ENCODE peak calls at places on chromosomes 4 and X, in ten cellular contexts. One of them, this sample, is unnamed.

GRCh38 chr4:92636038-92636825 is 332.5 kb downstream of the GRID2 start:
- DNase-seq in AG20443: no peak
- DNase-seq in choroid plexus epithelial cell: no peak
- DNase-seq in stimulated activated CD8-positive, alpha-beta memory T cell treated with anti-CD3 and anti-CD28 coated beads, Interleukin-7, amount 100 ng/mL, for 24 hours: no peak
- DNase-seq in T-helper 9 cell: no peak
- DNase-seq in right atrium auricular region: no peak
- DNase-seq in T-helper 1 cell: no peak
- DNase-seq in fibroblast of the aortic adventitia: no peak
- DNase-seq in EH: no peak
- DNase-seq in KBM-7: no peak
- DNase-seq in this sample: no peak

GRCh38 chr4:13396161-13396560 is 88.0 kb downstream of the RAB28 start:
- DNase-seq in AG20443: no peak
- DNase-seq in choroid plexus epithelial cell: no peak
- DNase-seq in stimulated activated CD8-positive, alpha-beta memory T cell treated with anti-CD3 and anti-CD28 coated beads, Interleukin-7, amount 100 ng/mL, for 24 hours: no peak
- DNase-seq in T-helper 9 cell: no peak
- DNase-seq in right atrium auricular region: no peak
- DNase-seq in T-helper 1 cell: no peak
- DNase-seq in fibroblast of the aortic adventitia: no peak
- DNase-seq in EH: no peak
- DNase-seq in KBM-7: no peak
- DNase-seq in this sample: no peak

GRCh38 chr4:161714022-161714751 is 449.6 kb downstream of the FSTL5 start:
- DNase-seq in AG20443: no peak
- DNase-seq in choroid plexus epithelial cell: peak
- DNase-seq in stimulated activated CD8-positive, alpha-beta memory T cell treated with anti-CD3 and anti-CD28 coated beads, Interleukin-7, amount 100 ng/mL, for 24 hours: no peak
- DNase-seq in T-helper 9 cell: no peak
- DNase-seq in right atrium auricular region: no peak
- DNase-seq in T-helper 1 cell: no peak
- DNase-seq in fibroblast of the aortic adventitia: peak
- DNase-seq in EH: peak
- DNase-seq in KBM-7: no peak
- DNase-seq in this sample: no peak

GRCh38 chr4:5034206-5034605 is 14.9 kb upstream of the CYTL1 start:
- DNase-seq in AG20443: no peak
- DNase-seq in choroid plexus epithelial cell: no peak
- DNase-seq in stimulated activated CD8-positive, alpha-beta memory T cell treated with anti-CD3 and anti-CD28 coated beads, Interleukin-7, amount 100 ng/mL, for 24 hours: no peak
- DNase-seq in T-helper 9 cell: no peak
- DNase-seq in right atrium auricular region: no peak
- DNase-seq in T-helper 1 cell: no peak
- DNase-seq in fibroblast of the aortic adventitia: no peak
- DNase-seq in EH: peak
- DNase-seq in KBM-7: no peak
- DNase-seq in this sample: no peak

GRCh38 chr4:143514432-143514831 is 930 bp downstream of the SMARCA5 start:
- DNase-seq in AG20443: peak
- DNase-seq in choroid plexus epithelial cell: peak
- DNase-seq in stimulated activated CD8-positive, alpha-beta memory T cell treated with anti-CD3 and anti-CD28 coated beads, Interleukin-7, amount 100 ng/mL, for 24 hours: no peak
- DNase-seq in T-helper 9 cell: no peak
- DNase-seq in right atrium auricular region: no peak
- DNase-seq in T-helper 1 cell: no peak
- DNase-seq in fibroblast of the aortic adventitia: peak
- DNase-seq in EH: peak
- DNase-seq in KBM-7: peak
- DNase-seq in this sample: no peak

GRCh38 chr4:40916880-40917279 is 167.1 kb downstream of the NSUN7 start:
- DNase-seq in AG20443: peak
- DNase-seq in choroid plexus epithelial cell: peak
- DNase-seq in stimulated activated CD8-positive, alpha-beta memory T cell treated with anti-CD3 and anti-CD28 coated beads, Interleukin-7, amount 100 ng/mL, for 24 hours: peak
- DNase-seq in T-helper 9 cell: no peak
- DNase-seq in right atrium auricular region: no peak
- DNase-seq in T-helper 1 cell: no peak
- DNase-seq in fibroblast of the aortic adventitia: no peak
- DNase-seq in EH: peak
- DNase-seq in KBM-7: peak
- DNase-seq in this sample: no peak

GRCh38 chr4:177182156-177182555 is 127.5 kb upstream of the NEIL3 start:
- DNase-seq in AG20443: peak
- DNase-seq in choroid plexus epithelial cell: peak
- DNase-seq in stimulated activated CD8-positive, alpha-beta memory T cell treated with anti-CD3 and anti-CD28 coated beads, Interleukin-7, amount 100 ng/mL, for 24 hours: no peak
- DNase-seq in T-helper 9 cell: no peak
- DNase-seq in right atrium auricular region: no peak
- DNase-seq in T-helper 1 cell: no peak
- DNase-seq in fibroblast of the aortic adventitia: peak
- DNase-seq in EH: peak
- DNase-seq in KBM-7: no peak
- DNase-seq in this sample: no peak

GRCh38 chrX:98068210-98068609 is 1184.5 kb downstream of the RPA4 start:
- DNase-seq in AG20443: no peak
- DNase-seq in choroid plexus epithelial cell: peak
- DNase-seq in stimulated activated CD8-positive, alpha-beta memory T cell treated with anti-CD3 and anti-CD28 coated beads, Interleukin-7, amount 100 ng/mL, for 24 hours: no peak
- DNase-seq in T-helper 9 cell: no peak
- DNase-seq in right atrium auricular region: no peak
- DNase-seq in T-helper 1 cell: no peak
- DNase-seq in fibroblast of the aortic adventitia: no peak
- DNase-seq in EH: no peak
- DNase-seq in KBM-7: no peak
- DNase-seq in this sample: no peak

GRCh38 chr4:138632856-138633255 is 382.7 kb upstream of the NOCT start:
- DNase-seq in AG20443: peak
- DNase-seq in choroid plexus epithelial cell: no peak
- DNase-seq in stimulated activated CD8-positive, alpha-beta memory T cell treated with anti-CD3 and anti-CD28 coated beads, Interleukin-7, amount 100 ng/mL, for 24 hours: no peak
- DNase-seq in T-helper 9 cell: no peak
- DNase-seq in right atrium auricular region: no peak
- DNase-seq in T-helper 1 cell: no peak
- DNase-seq in fibroblast of the aortic adventitia: no peak
- DNase-seq in EH: peak
- DNase-seq in KBM-7: no peak
- DNase-seq in this sample: no peak

GRCh38 chr4:11471613-11472012 is 42.9 kb upstream of the HS3ST1 start:
- DNase-seq in AG20443: no peak
- DNase-seq in choroid plexus epithelial cell: peak
- DNase-seq in stimulated activated CD8-positive, alpha-beta memory T cell treated with anti-CD3 and anti-CD28 coated beads, Interleukin-7, amount 100 ng/mL, for 24 hours: no peak
- DNase-seq in T-helper 9 cell: peak
- DNase-seq in right atrium auricular region: no peak
- DNase-seq in T-helper 1 cell: peak
- DNase-seq in fibroblast of the aortic adventitia: no peak
- DNase-seq in EH: no peak
- DNase-seq in KBM-7: peak
- DNase-seq in this sample: peak

GRCh38 chrX:17656035-17656418 is 81.3 kb upstream of the SCML1 start:
- DNase-seq in AG20443: peak
- DNase-seq in choroid plexus epithelial cell: no peak
- DNase-seq in stimulated activated CD8-positive, alpha-beta memory T cell treated with anti-CD3 and anti-CD28 coated beads, Interleukin-7, amount 100 ng/mL, for 24 hours: no peak
- DNase-seq in T-helper 9 cell: no peak
- DNase-seq in right atrium auricular region: no peak
- DNase-seq in T-helper 1 cell: no peak
- DNase-seq in fibroblast of the aortic adventitia: no peak
- DNase-seq in EH: no peak
- DNase-seq in KBM-7: no peak
- DNase-seq in this sample: no peak

GRCh38 chr4:42710761-42711160 is 53.9 kb upstream of the ATP8A1 start:
- DNase-seq in AG20443: no peak
- DNase-seq in choroid plexus epithelial cell: no peak
- DNase-seq in stimulated activated CD8-positive, alpha-beta memory T cell treated with anti-CD3 and anti-CD28 coated beads, Interleukin-7, amount 100 ng/mL, for 24 hours: no peak
- DNase-seq in T-helper 9 cell: no peak
- DNase-seq in right atrium auricular region: no peak
- DNase-seq in T-helper 1 cell: no peak
- DNase-seq in fibroblast of the aortic adventitia: no peak
- DNase-seq in EH: no peak
- DNase-seq in KBM-7: no peak
- DNase-seq in this sample: no peak

GRCh38 chr4:40576651-40577480 is 52.8 kb downstream of the RBM47 start:
- DNase-seq in AG20443: peak
- DNase-seq in choroid plexus epithelial cell: peak
- DNase-seq in stimulated activated CD8-positive, alpha-beta memory T cell treated with anti-CD3 and anti-CD28 coated beads, Interleukin-7, amount 100 ng/mL, for 24 hours: no peak
- DNase-seq in T-helper 9 cell: no peak
- DNase-seq in right atrium auricular region: peak
- DNase-seq in T-helper 1 cell: no peak
- DNase-seq in fibroblast of the aortic adventitia: peak
- DNase-seq in EH: peak
- DNase-seq in KBM-7: peak
- DNase-seq in this sample: no peak

GRCh38 chr4:42995343-42995944 is 102.9 kb downstream of the GRXCR1 start:
- DNase-seq in AG20443: peak
- DNase-seq in choroid plexus epithelial cell: peak
- DNase-seq in stimulated activated CD8-positive, alpha-beta memory T cell treated with anti-CD3 and anti-CD28 coated beads, Interleukin-7, amount 100 ng/mL, for 24 hours: no peak
- DNase-seq in T-helper 9 cell: no peak
- DNase-seq in right atrium auricular region: no peak
- DNase-seq in T-helper 1 cell: no peak
- DNase-seq in fibroblast of the aortic adventitia: peak
- DNase-seq in EH: no peak
- DNase-seq in KBM-7: peak
- DNase-seq in this sample: no peak

GRCh38 chrX:103733017-103733416 is 22.3 kb downstream of the TMEM31 start:
- DNase-seq in AG20443: no peak
- DNase-seq in choroid plexus epithelial cell: no peak
- DNase-seq in stimulated activated CD8-positive, alpha-beta memory T cell treated with anti-CD3 and anti-CD28 coated beads, Interleukin-7, amount 100 ng/mL, for 24 hours: no peak
- DNase-seq in T-helper 9 cell: no peak
- DNase-seq in right atrium auricular region: no peak
- DNase-seq in T-helper 1 cell: no peak
- DNase-seq in fibroblast of the aortic adventitia: no peak
- DNase-seq in EH: peak
- DNase-seq in KBM-7: no peak
- DNase-seq in this sample: no peak

GRCh38 chr4:1538096-1538410 is 131.8 kb upstream of the NKX1-1 start:
- DNase-seq in AG20443: no peak
- DNase-seq in choroid plexus epithelial cell: no peak
- DNase-seq in stimulated activated CD8-positive, alpha-beta memory T cell treated with anti-CD3 and anti-CD28 coated beads, Interleukin-7, amount 100 ng/mL, for 24 hours: no peak
- DNase-seq in T-helper 9 cell: no peak
- DNase-seq in right atrium auricular region: no peak
- DNase-seq in T-helper 1 cell: no peak
- DNase-seq in fibroblast of the aortic adventitia: no peak
- DNase-seq in EH: no peak
- DNase-seq in KBM-7: no peak
- DNase-seq in this sample: no peak

GRCh38 chrX:115147220-115147619 is 42.0 kb upstream of the RBMXL3 start:
- DNase-seq in AG20443: peak
- DNase-seq in choroid plexus epithelial cell: peak
- DNase-seq in stimulated activated CD8-positive, alpha-beta memory T cell treated with anti-CD3 and anti-CD28 coated beads, Interleukin-7, amount 100 ng/mL, for 24 hours: no peak
- DNase-seq in T-helper 9 cell: no peak
- DNase-seq in right atrium auricular region: no peak
- DNase-seq in T-helper 1 cell: no peak
- DNase-seq in fibroblast of the aortic adventitia: peak
- DNase-seq in EH: peak
- DNase-seq in KBM-7: peak
- DNase-seq in this sample: no peak

GRCh38 chr4:74156521-74156920 is 1.4 kb upstream of the MTHFD2L start:
- DNase-seq in AG20443: no peak
- DNase-seq in choroid plexus epithelial cell: no peak
- DNase-seq in stimulated activated CD8-positive, alpha-beta memory T cell treated with anti-CD3 and anti-CD28 coated beads, Interleukin-7, amount 100 ng/mL, for 24 hours: no peak
- DNase-seq in T-helper 9 cell: no peak
- DNase-seq in right atrium auricular region: no peak
- DNase-seq in T-helper 1 cell: no peak
- DNase-seq in fibroblast of the aortic adventitia: no peak
- DNase-seq in EH: no peak
- DNase-seq in KBM-7: no peak
- DNase-seq in this sample: no peak

GRCh38 chr4:132587626-132588025 is 561.5 kb upstream of the PCDH10 start:
- DNase-seq in AG20443: no peak
- DNase-seq in choroid plexus epithelial cell: peak
- DNase-seq in stimulated activated CD8-positive, alpha-beta memory T cell treated with anti-CD3 and anti-CD28 coated beads, Interleukin-7, amount 100 ng/mL, for 24 hours: no peak
- DNase-seq in T-helper 9 cell: no peak
- DNase-seq in right atrium auricular region: no peak
- DNase-seq in T-helper 1 cell: no peak
- DNase-seq in fibroblast of the aortic adventitia: peak
- DNase-seq in EH: no peak
- DNase-seq in KBM-7: no peak
- DNase-seq in this sample: no peak

GRCh38 chr4:101823864-101824263 is 33.3 kb downstream of the BANK1 start:
- DNase-seq in AG20443: no peak
- DNase-seq in choroid plexus epithelial cell: no peak
- DNase-seq in stimulated activated CD8-positive, alpha-beta memory T cell treated with anti-CD3 and anti-CD28 coated beads, Interleukin-7, amount 100 ng/mL, for 24 hours: no peak
- DNase-seq in T-helper 9 cell: no peak
- DNase-seq in right atrium auricular region: no peak
- DNase-seq in T-helper 1 cell: no peak
- DNase-seq in fibroblast of the aortic adventitia: no peak
- DNase-seq in EH: no peak
- DNase-seq in KBM-7: no peak
- DNase-seq in this sample: no peak

GRCh38 chrX:3006500-3006899 is at the start of gene ARSH:
- DNase-seq in AG20443: no peak
- DNase-seq in choroid plexus epithelial cell: no peak
- DNase-seq in stimulated activated CD8-positive, alpha-beta memory T cell treated with anti-CD3 and anti-CD28 coated beads, Interleukin-7, amount 100 ng/mL, for 24 hours: no peak
- DNase-seq in T-helper 9 cell: no peak
- DNase-seq in right atrium auricular region: no peak
- DNase-seq in T-helper 1 cell: no peak
- DNase-seq in fibroblast of the aortic adventitia: no peak
- DNase-seq in EH: no peak
- DNase-seq in KBM-7: no peak
- DNase-seq in this sample: no peak

GRCh38 chrX:12496343-12496742 is 294.9 kb upstream of the PRPS2 start:
- DNase-seq in AG20443: no peak
- DNase-seq in choroid plexus epithelial cell: no peak
- DNase-seq in stimulated activated CD8-positive, alpha-beta memory T cell treated with anti-CD3 and anti-CD28 coated beads, Interleukin-7, amount 100 ng/mL, for 24 hours: no peak
- DNase-seq in T-helper 9 cell: no peak
- DNase-seq in right atrium auricular region: no peak
- DNase-seq in T-helper 1 cell: no peak
- DNase-seq in fibroblast of the aortic adventitia: no peak
- DNase-seq in EH: no peak
- DNase-seq in KBM-7: no peak
- DNase-seq in this sample: no peak

GRCh38 chr4:89949782-89950387 is 55.2 kb downstream of the MMRN1 start:
- DNase-seq in AG20443: no peak
- DNase-seq in choroid plexus epithelial cell: peak
- DNase-seq in stimulated activated CD8-positive, alpha-beta memory T cell treated with anti-CD3 and anti-CD28 coated beads, Interleukin-7, amount 100 ng/mL, for 24 hours: no peak
- DNase-seq in T-helper 9 cell: no peak
- DNase-seq in right atrium auricular region: no peak
- DNase-seq in T-helper 1 cell: no peak
- DNase-seq in fibroblast of the aortic adventitia: no peak
- DNase-seq in EH: no peak
- DNase-seq in KBM-7: peak
- DNase-seq in this sample: no peak

GRCh38 chr4:48191758-48192157 is 57.7 kb upstream of the TXK start:
- DNase-seq in AG20443: no peak
- DNase-seq in choroid plexus epithelial cell: no peak
- DNase-seq in stimulated activated CD8-positive, alpha-beta memory T cell treated with anti-CD3 and anti-CD28 coated beads, Interleukin-7, amount 100 ng/mL, for 24 hours: no peak
- DNase-seq in T-helper 9 cell: no peak
- DNase-seq in right atrium auricular region: no peak
- DNase-seq in T-helper 1 cell: no peak
- DNase-seq in fibroblast of the aortic adventitia: no peak
- DNase-seq in EH: no peak
- DNase-seq in KBM-7: no peak
- DNase-seq in this sample: no peak

GRCh38 chr4:133268205-133268604 is 119.1 kb downstream of the PCDH10 start:
- DNase-seq in AG20443: no peak
- DNase-seq in choroid plexus epithelial cell: no peak
- DNase-seq in stimulated activated CD8-positive, alpha-beta memory T cell treated with anti-CD3 and anti-CD28 coated beads, Interleukin-7, amount 100 ng/mL, for 24 hours: no peak
- DNase-seq in T-helper 9 cell: no peak
- DNase-seq in right atrium auricular region: no peak
- DNase-seq in T-helper 1 cell: no peak
- DNase-seq in fibroblast of the aortic adventitia: no peak
- DNase-seq in EH: no peak
- DNase-seq in KBM-7: no peak
- DNase-seq in this sample: no peak

GRCh38 chr4:4651811-4652609 is 110.2 kb upstream of the STX18 start:
- DNase-seq in AG20443: no peak
- DNase-seq in choroid plexus epithelial cell: peak
- DNase-seq in stimulated activated CD8-positive, alpha-beta memory T cell treated with anti-CD3 and anti-CD28 coated beads, Interleukin-7, amount 100 ng/mL, for 24 hours: no peak
- DNase-seq in T-helper 9 cell: no peak
- DNase-seq in right atrium auricular region: no peak
- DNase-seq in T-helper 1 cell: no peak
- DNase-seq in fibroblast of the aortic adventitia: no peak
- DNase-seq in EH: no peak
- DNase-seq in KBM-7: no peak
- DNase-seq in this sample: no peak

GRCh38 chr4:111501946-111502345 is 643.3 kb upstream of the FAM241A start:
- DNase-seq in AG20443: no peak
- DNase-seq in choroid plexus epithelial cell: no peak
- DNase-seq in stimulated activated CD8-positive, alpha-beta memory T cell treated with anti-CD3 and anti-CD28 coated beads, Interleukin-7, amount 100 ng/mL, for 24 hours: no peak
- DNase-seq in T-helper 9 cell: no peak
- DNase-seq in right atrium auricular region: no peak
- DNase-seq in T-helper 1 cell: no peak
- DNase-seq in fibroblast of the aortic adventitia: no peak
- DNase-seq in EH: no peak
- DNase-seq in KBM-7: no peak
- DNase-seq in this sample: no peak

GRCh38 chrX:83511208-83511607 is 3.1 kb downstream of the POU3F4 start:
- DNase-seq in AG20443: no peak
- DNase-seq in choroid plexus epithelial cell: no peak
- DNase-seq in stimulated activated CD8-positive, alpha-beta memory T cell treated with anti-CD3 and anti-CD28 coated beads, Interleukin-7, amount 100 ng/mL, for 24 hours: no peak
- DNase-seq in T-helper 9 cell: no peak
- DNase-seq in right atrium auricular region: no peak
- DNase-seq in T-helper 1 cell: no peak
- DNase-seq in fibroblast of the aortic adventitia: no peak
- DNase-seq in EH: no peak
- DNase-seq in KBM-7: no peak
- DNase-seq in this sample: no peak